ENCODE peak calls at places on chromosomes 2 and 18, in five cellular contexts. B is mucosa of descending colon, D is astrocyte, U is fibroblast of pulmonary artery, Q is cardiac muscle cell. K is an unnamed sample.

GRCh38 chr2:180707175-180707866 is 273.1 kb upstream of the UBE2E3 start:
- DNase-seq in B (no peak), D (no peak), U (no peak), Q (no peak), K (no peak)

GRCh38 chr2:36539631-36540030 is 58.3 kb downstream of the FEZ2 start:
- DNase-seq in B (no peak), D (no peak), U (peak), Q (no peak), K (no peak)

GRCh38 chr18:70693196-70693595 is 404.4 kb downstream of the SOCS6 start:
- DNase-seq in B (no peak), D (no peak), U (no peak), Q (peak), K (no peak)

GRCh38 chr18:1014951-1015627 is 110.4 kb downstream of the ADCYAP1 start:
- DNase-seq in B (no peak), D (peak), U (peak), Q (peak), K (no peak)

GRCh38 chr2:8514748-8515389 is 167.0 kb upstream of the ID2 start:
- DNase-seq in B (peak), D (no peak), U (no peak), Q (no peak), K (peak)

GRCh38 chr18:10462597-10462996 is 8.2 kb downstream of the APCDD1 start:
- DNase-seq in B (no peak), D (no peak), U (no peak), Q (no peak), K (no peak)

GRCh38 chr2:169961911-169962310 is 134.7 kb downstream of the UBR3 start:
- DNase-seq in B (no peak), D (peak), U (peak), Q (no peak), K (no peak)

GRCh38 chr2:211077216-211077764 is 520.9 kb downstream of the CPS1 start:
- DNase-seq in B (no peak), D (no peak), U (no peak), Q (no peak), K (no peak)

GRCh38 chr2:235532307-235532706 is 38.5 kb downstream of the AGAP1 start:
- DNase-seq in B (peak), D (no peak), U (no peak), Q (no peak), K (no peak)

GRCh38 chr2:102032368-102033027 is 40.7 kb downstream of the IL1R2 start:
- DNase-seq in B (no peak), D (no peak), U (peak), Q (no peak), K (no peak)

GRCh38 chr2:237222178-237222577 is 136.5 kb downstream of the COPS8 start:
- DNase-seq in B (no peak), D (peak), U (peak), Q (no peak), K (no peak)

GRCh38 chr2:176284451-176285049 is 15.3 kb downstream of the MTX2 start:
- DNase-seq in B (no peak), D (peak), U (no peak), Q (no peak), K (no peak)

GRCh38 chr2:191032588-191033429 is 18.8 kb upstream of the STAT1 start:
- DNase-seq in B (no peak), D (no peak), U (no peak), Q (peak), K (no peak)

GRCh38 chr2:185208261-185208660 is 530.3 kb upstream of the FSIP2 start:
- DNase-seq in B (no peak), D (peak), U (peak), Q (peak), K (peak)

GRCh38 chr2:239002960-239003932 is 155.4 kb downstream of the TWIST2 start:
- DNase-seq in B (no peak), D (no peak), U (peak), Q (no peak), K (no peak)
- H3K4me3 ChIP-seq in B (no peak), D (no peak), U (no peak), Q (no peak), K (no peak)

DNA sequence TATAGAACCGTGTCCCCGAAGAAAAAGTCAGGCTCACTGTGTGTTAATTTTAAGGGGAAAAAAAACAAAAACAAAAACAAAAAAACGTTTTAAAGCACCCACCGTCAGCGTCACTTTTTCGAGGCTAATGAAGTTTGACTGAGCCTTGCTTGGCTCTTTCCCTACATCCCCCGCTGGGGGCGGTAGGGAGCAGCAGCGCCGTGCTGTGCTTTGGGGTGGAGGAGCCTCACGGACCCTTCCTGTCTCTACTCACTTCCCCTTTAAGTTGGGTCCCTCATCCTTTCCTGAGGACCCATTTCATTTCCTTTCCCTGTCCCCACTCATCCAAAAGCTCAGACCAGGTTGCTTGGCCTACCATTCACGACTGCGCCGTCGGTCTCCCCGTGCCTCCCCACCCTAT is 82.8 kb upstream of the RPL31 start:
- DNase-seq in B (no peak), D (no peak), U (no peak), Q (no peak), K (no peak)
- TF ChIP-seq CTCF in B (no peak), D (peak), U (peak), Q (peak), K (peak)

GRCh38 chr2:197669077-197669476 is 6.3 kb downstream of the RFTN2 start:
- DNase-seq in B (no peak), D (no peak), U (no peak), Q (no peak), K (peak)
- H3K4me3 ChIP-seq in B (no peak), D (no peak), U (no peak), Q (no peak), K (no peak)

GRCh38 chr2:125364181-125364806 is 1291.7 kb upstream of the GYPC start:
- DNase-seq in B (no peak), D (no peak), U (no peak), Q (no peak), K (no peak)
- TF ChIP-seq CTCF in B (no peak), D (no peak), U (no peak), Q (no peak), K (no peak)

GRCh38 chr2:23380562-23381065 is 4.4 kb upstream of the KLHL29 start:
- DNase-seq in B (no peak), D (no peak), U (peak), Q (no peak), K (peak)
- H3K4me3 ChIP-seq in B (no peak), D (no peak), U (no peak), Q (no peak), K (peak)

DNA sequence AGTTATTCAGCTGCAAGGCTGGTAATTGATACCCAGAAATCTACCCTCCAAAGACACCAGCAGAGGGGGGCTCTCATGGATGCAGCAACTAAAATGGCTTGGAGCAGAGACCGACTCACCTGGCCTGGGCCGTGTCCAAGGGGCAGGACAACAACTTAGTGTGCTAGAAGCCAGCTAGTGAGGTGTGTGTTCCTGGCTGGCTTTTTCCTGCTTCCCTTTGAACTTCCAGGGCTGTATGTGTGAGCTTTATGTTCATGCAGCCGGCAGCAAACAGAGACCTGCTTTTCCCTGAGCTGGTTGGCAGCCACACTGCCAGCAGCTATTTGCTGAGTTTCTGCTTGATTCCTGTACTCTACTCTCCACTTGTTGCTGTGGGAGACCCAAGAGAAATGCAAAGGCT is 23.8 kb upstream of the GRP start:
- DNase-seq in B (no peak), D (no peak), U (no peak), Q (no peak), K (no peak)
- TF ChIP-seq CTCF in B (no peak), D (no peak), U (no peak), Q (no peak), K (no peak)

GRCh38 chr2:73228631-73229030 is 4.4 kb downstream of the PRADC1 start:
- DNase-seq in B (no peak), D (no peak), U (no peak), Q (no peak), K (no peak)

GRCh38 chr2:73223821-73224220 is 9.2 kb downstream of the PRADC1 start:
- DNase-seq in B (no peak), D (no peak), U (no peak), Q (no peak), K (no peak)

GRCh38 chr2:73227086-73227485 is 6.0 kb downstream of the PRADC1 start:
- DNase-seq in B (no peak), D (no peak), U (no peak), Q (no peak), K (no peak)

GRCh38 chr2:73225513-73226360 is 7.3 kb downstream of the PRADC1 start:
- DNase-seq in B (no peak), D (no peak), U (no peak), Q (no peak), K (no peak)
- H3K4me3 ChIP-seq in B (no peak), D (no peak), U (no peak), Q (no peak), K (no peak)

GRCh38 chr2:64228126-64228678 is 84.0 kb upstream of the PELI1 start:
- DNase-seq in B (peak), D (peak), U (peak), Q (peak), K (peak)
- TF ChIP-seq CTCF in B (no peak), D (no peak), U (no peak), Q (peak), K (no peak)

DNA sequence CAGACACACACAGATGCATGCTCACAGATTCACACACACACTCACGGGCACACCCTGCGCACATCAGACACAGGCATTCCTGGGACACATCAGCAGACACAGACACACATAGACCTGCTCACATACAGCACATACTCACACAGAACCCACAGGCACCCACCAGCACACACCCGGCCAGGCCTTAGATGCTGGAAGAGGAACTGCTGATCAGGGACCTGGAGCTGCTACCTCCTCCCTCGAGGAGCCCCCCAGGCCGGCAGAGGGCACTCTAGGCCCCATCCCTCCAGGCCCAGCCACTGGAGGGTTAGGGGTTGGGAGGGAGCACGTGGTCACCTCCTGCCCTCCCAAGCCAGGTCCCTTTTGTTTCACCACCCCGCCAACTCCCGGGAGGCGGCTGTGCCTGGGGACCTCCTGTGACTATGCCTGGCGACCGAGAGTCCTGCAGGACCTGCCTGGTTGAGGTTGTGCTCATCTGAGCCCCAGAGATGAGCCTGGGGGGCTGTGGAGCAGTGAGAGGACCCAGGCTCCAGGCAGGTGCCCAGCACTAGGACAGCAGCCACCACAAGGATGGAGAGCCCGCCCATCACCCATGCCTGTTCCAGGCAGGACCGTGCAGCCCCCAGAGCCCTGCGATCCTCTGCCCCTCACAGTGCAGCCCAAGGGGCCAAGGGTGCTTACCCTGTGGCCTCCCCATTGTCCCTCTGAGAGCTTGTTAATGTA is 21.0 kb upstream of the PTMA start:
- DNase-seq in B (peak), D (no peak), U (peak), Q (peak), K (peak)
- H3K4me3 ChIP-seq in B (no peak), D (no peak), U (no peak), Q (peak), K (no peak)